ENCODE peak calls at places on chromosomes 12 and 14, in eight cellular contexts. V, O, G, F, H, M, L and J are unnamed samples.

GRCh38 chr14:52080171-52080800 is 11.4 kb upstream of the NID2 start:
- DNase-seq in V (peak), O (peak), L (no peak), M (no peak), G (no peak), H (no peak), F (no peak), J (peak)

GRCh38 chr14:24556756-24557155 is 19.3 kb downstream of the CTSG start:
- DNase-seq in M (no peak), H (no peak), V (peak), G (no peak), L (no peak), F (no peak), O (peak), J (peak)

GRCh38 chr12:4031703-4032291 is 158.6 kb upstream of the PARP11 start:
- DNase-seq in F (peak), O (peak), H (peak), G (peak), M (no peak), L (peak), V (peak), J (peak)

GRCh38 chr12:67243260-67243659 is 25.9 kb upstream of the CAND1 start:
- DNase-seq in F (no peak), L (no peak), G (no peak), H (no peak), O (no peak), M (no peak), V (no peak), J (no peak)

GRCh38 chr12:42260518-42260917 is 22.5 kb upstream of the YAF2 start:
- DNase-seq in L (no peak), V (peak), G (no peak), F (no peak), H (no peak), M (no peak), O (no peak), J (no peak)

GRCh38 chr12:22631863-22632463 is 7.0 kb downstream of the ETNK1 start:
- DNase-seq in H (peak), F (no peak), G (no peak), V (no peak), L (no peak), O (peak), M (no peak), J (peak)

GRCh38 chr14:75720828-75721227 is 59.8 kb downstream of the TTLL5 start:
- DNase-seq in L (peak), H (peak), G (peak), F (no peak), M (no peak), V (no peak), O (peak), J (peak)

GRCh38 chr12:16526693-16527092 is 79.3 kb downstream of the LMO3 start:
- DNase-seq in H (peak), V (peak), L (no peak), G (no peak), O (peak), M (peak), F (no peak), J (peak)

GRCh38 chr12:69816082-69816481 is 8.9 kb upstream of the MYRFL start:
- DNase-seq in O (no peak), H (no peak), G (no peak), L (no peak), M (no peak), V (no peak), F (no peak), J (no peak)

GRCh38 chr12:112151766-112152541 is 26.6 kb downstream of the TRAFD1 start:
- DNase-seq in G (no peak), H (no peak), L (peak), F (no peak), O (no peak), M (no peak), V (no peak), J (no peak)

GRCh38 chr12:26080911-26081310 is 43.9 kb downstream of the BHLHE41 start:
- DNase-seq in M (no peak), G (no peak), O (no peak), L (no peak), H (no peak), V (no peak), F (no peak), J (no peak)

GRCh38 chr14:88551936-88552565 is 2.8 kb downstream of the PTPN21 start:
- DNase-seq in H (no peak), O (peak), F (no peak), M (no peak), G (no peak), V (peak), L (no peak), J (peak)

GRCh38 chr12:57803317-57803893 is 15.1 kb downstream of the AVIL start:
- DNase-seq in V (peak), M (peak), H (peak), F (peak), L (no peak), O (peak), G (no peak), J (peak)

GRCh38 chr14:82725188-82725587 is 1191.5 kb upstream of the SEL1L start:
- DNase-seq in V (peak), L (no peak), M (peak), O (peak), F (no peak), H (no peak), G (no peak), J (peak)

GRCh38 chr14:94787655-94788054 is 17.7 kb upstream of the GSC start:
- DNase-seq in L (no peak), M (no peak), F (no peak), G (no peak), O (no peak), H (no peak), V (no peak), J (no peak)
- H3K4me3 ChIP-seq in L (no peak), M (no peak), F (no peak), G (no peak), O (no peak), H (no peak), V (no peak), J (no peak)

GRCh38 chr14:90193925-90194324 is 62.4 kb upstream of the PSMC1 start:
- DNase-seq in G (no peak), V (no peak), F (no peak), M (no peak), L (no peak), O (no peak), H (no peak), J (peak)
- TF ChIP-seq CTCF in G (peak), V (no peak), F (no peak), M (peak), L (peak), O (no peak), H (no peak), J (peak)

GRCh38 chr12:21129352-21129751 is 1.6 kb upstream of the SLCO1B1 start:
- DNase-seq in M (no peak), V (no peak), H (no peak), O (no peak), L (no peak), F (no peak), G (no peak), J (no peak)
- H3K4me3 ChIP-seq in M (no peak), V (no peak), H (no peak), O (no peak), L (no peak), F (no peak), G (no peak), J (no peak)

DNA sequence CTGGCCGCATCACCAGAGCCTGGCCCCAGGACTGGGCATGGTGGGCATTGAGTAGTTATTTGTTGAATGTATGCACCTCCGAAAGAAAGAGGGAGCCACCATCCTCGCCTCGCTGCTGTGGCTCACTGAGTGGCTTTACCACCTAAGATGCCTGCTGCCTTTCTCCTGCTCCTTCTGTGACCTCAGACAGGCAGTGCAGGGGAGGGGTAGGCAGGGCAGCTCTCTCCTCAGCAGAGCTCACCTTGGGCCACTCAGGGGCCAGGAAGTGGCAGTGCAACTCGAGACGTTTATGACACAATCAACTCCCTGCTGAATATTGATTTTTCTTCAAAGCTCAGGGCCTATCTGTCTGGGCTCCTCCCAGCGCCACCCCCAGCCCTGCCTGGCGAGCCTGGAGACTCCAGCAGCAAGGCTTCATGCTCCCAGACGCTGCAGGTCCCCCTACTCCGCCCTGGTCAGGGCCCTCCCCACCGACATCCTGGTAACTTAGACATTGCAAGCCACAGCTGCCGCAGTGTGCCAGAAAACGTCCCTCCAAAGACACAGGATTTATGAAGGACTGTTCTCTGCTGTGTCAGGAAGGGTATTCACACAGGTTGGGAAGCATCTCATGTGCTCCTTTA is 84.3 kb upstream of the DIO3 start:
- DNase-seq in F (peak), O (no peak), M (no peak), L (no peak), V (no peak), G (peak), H (peak), J (no peak)
- TF ChIP-seq CTCF in F (peak), O (no peak), M (no peak), L (no peak), V (no peak), G (no peak), H (no peak), J (no peak)

DNA sequence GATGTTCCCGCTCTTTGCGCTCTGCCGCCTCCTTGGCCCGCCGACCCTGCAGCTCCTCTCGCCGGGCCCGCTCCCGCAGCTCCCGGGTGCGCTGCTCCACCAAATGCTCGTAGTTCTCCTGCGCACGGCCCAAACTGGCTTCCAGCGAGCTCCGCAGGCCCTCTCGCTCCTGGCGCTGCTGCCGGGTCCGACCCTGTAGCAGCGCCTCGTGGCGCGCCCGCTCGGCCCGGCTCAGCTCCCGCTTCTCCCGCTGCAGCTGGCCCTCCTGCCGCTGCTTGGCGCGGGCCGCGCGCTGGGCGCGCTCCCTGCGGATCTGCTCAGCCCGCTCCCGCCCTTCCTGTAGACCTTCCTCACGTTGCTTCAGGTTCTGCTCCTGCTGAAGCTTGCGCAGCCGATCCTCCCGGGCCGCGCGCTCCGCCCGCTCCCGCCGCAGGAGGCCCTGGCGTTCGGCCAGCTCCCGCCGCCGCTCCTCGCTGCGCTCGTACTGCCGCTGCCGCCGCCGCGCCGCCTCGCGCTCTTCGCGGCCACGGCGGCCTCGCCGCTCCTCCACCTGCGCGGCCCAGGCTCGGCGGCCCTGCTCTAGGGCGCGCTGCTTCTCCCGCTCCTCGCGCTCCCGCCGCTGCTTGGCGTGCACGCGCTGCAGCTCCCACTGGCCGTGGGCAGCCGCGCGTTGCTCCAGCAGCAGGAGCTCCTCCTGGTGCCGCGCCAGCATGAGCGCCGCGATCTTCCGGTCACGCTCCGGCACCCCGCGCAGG is 2.6 kb downstream of the CCDC177 start:
- DNase-seq in L (no peak), G (no peak), O (peak), H (peak), F (peak), V (peak), M (no peak), J (peak)
- H3K4me3 ChIP-seq in L (peak), G (peak), O (peak), H (no peak), F (peak), V (peak), M (no peak), J (no peak)

GRCh38 chr12:130591736-130592135 is 124.4 kb downstream of the RIMBP2 start:
- DNase-seq in L (no peak), H (no peak), O (no peak), V (no peak), M (no peak), G (no peak), F (no peak), J (no peak)
- TF ChIP-seq CTCF in L (no peak), H (no peak), O (no peak), V (no peak), M (no peak), G (no peak), F (no peak), J (no peak)

GRCh38 chr12:109538191-109538863 is 35.0 kb downstream of the MMAB start:
- DNase-seq in H (peak), O (no peak), V (no peak), L (no peak), F (no peak), G (no peak), M (no peak), J (peak)

GRCh38 chr12:109535231-109535862 is 38.0 kb downstream of the MMAB start:
- DNase-seq in L (no peak), O (no peak), V (no peak), M (no peak), G (no peak), H (no peak), F (no peak), J (no peak)

GRCh38 chr12:109535863-109536250 is 37.4 kb downstream of the MMAB start:
- DNase-seq in L (no peak), V (no peak), H (no peak), O (no peak), G (no peak), F (no peak), M (no peak), J (no peak)

GRCh38 chr12:109539508-109539907 is 33.8 kb downstream of the MMAB start:
- DNase-seq in F (no peak), V (no peak), L (no peak), H (no peak), O (peak), G (no peak), M (no peak), J (no peak)

DNA sequence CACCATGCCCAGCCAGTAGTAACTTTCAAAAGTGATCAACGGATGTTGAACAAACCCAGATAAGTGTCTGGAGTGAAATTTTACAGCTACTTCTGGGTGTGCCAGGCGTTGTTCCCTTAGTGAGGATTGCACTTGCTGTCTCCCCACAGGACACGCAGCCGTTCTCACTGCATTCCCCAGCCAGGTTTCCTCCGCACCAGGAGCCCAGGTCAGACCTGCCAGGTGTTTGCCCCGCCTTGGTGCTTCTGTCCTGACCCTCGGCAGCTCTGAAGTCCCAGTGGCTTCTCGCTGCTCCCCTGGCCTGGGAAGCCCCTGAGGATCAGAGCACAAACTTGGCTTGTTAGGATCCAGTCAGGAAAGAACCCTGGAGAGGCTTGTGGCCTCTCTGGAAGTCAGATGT is 36.2 kb downstream of the MMAB start:
- DNase-seq in F (no peak), H (no peak), M (no peak), G (no peak), L (no peak), O (no peak), V (no peak), J (no peak)
- H3K4me3 ChIP-seq in F (no peak), H (no peak), M (no peak), G (no peak), L (no peak), O (no peak), V (no peak), J (no peak)

DNA sequence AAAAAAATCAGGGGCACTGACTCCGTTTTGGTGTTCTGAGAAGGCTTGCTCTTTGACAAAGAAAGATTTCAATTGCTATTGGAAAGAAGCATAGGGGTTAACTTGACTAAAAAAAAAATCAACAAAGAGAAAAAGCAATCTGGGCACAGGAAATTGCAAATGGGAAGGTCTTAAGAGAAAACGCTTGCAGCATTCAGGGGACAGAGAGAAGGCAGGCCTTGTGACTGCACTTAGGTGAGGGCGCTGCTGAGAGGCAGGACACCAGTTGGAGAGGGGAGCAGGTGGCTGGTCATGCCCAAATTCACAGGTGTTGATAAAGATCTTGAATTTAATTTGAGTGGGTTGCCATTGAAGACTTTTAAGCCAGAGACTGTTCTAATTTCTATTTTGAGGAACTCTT is 4.2 kb downstream of the FAR2 start:
- DNase-seq in V (no peak), F (no peak), M (no peak), G (no peak), O (no peak), L (no peak), H (no peak), J (no peak)
- TF ChIP-seq CTCF in V (no peak), F (no peak), M (no peak), G (no peak), O (no peak), L (no peak), H (no peak), J (no peak)

DNA sequence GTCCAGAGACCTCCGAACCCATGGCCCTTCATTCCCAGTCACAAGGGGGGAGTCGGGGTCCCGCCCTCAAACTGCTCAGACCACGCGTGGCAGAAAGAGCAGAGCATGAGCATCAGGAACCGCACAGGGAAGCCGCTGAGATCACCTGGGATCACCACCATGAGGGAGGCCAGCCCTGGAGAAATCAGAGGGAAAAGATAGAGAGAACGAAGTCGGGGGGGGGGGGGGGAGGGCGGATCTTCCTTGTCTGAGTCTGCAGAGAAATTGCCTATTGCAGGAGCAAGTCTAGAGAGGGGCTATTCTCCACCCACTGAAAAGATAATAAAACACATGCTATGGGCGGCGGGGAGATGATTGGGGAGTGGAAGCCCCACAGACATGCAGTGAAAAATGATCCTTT is 884 bp upstream of the TMEM132C start:
- DNase-seq in M (no peak), O (no peak), V (no peak), L (no peak), F (no peak), H (no peak), G (no peak), J (no peak)
- H3K4me3 ChIP-seq in M (no peak), O (no peak), V (no peak), L (no peak), F (no peak), H (peak), G (no peak), J (no peak)

GRCh38 chr12:124379938-124380754 is 85.3 kb downstream of the RFLNA start:
- DNase-seq in L (peak), F (peak), M (peak), H (peak), G (peak), V (peak), O (peak), J (peak)
- TF ChIP-seq CTCF in L (no peak), F (peak), M (peak), H (peak), G (peak), V (no peak), O (peak), J (peak)